ENCODE peak calls at places on chromosomes 2 and 18, in seven cellular contexts. K, Y, B, U, G, D and N are unnamed samples.

GRCh38 chr2:99915108-99915675 is 227.2 kb downstream of the AFF3 start:
- DNase-seq in K (no peak), Y (no peak), B (no peak), U (no peak), G (no peak), D (no peak), N (no peak)

GRCh38 chr2:174438146-174438886 is 42.8 kb downstream of the SCRN3 start:
- DNase-seq in K (no peak), Y (no peak), B (peak), U (no peak), G (no peak), D (no peak), N (no peak)

GRCh38 chr18:11175266-11175947 is 26.0 kb upstream of the PIEZO2 start:
- DNase-seq in K (no peak), Y (no peak), B (no peak), U (peak), G (peak), D (no peak), N (no peak)

GRCh38 chr2:178237488-178238143 is 43.3 kb downstream of the OSBPL6 start:
- DNase-seq in K (no peak), Y (no peak), B (no peak), U (no peak), G (peak), D (no peak), N (no peak)

GRCh38 chr2:127624321-127625145 is 21.4 kb upstream of the GPR17 start:
- DNase-seq in K (no peak), Y (no peak), B (no peak), U (no peak), G (no peak), D (no peak), N (no peak)

GRCh38 chr2:119860924-119861323 is 101.2 kb downstream of the PTPN4 start:
- DNase-seq in K (no peak), Y (no peak), B (no peak), U (no peak), G (no peak), D (no peak), N (no peak)

GRCh38 chr18:26621161-26622026 is 73.0 kb upstream of the KCTD1 start:
- DNase-seq in K (peak), Y (peak), B (peak), U (peak), G (peak), D (peak), N (peak)

GRCh38 chr2:5673861-5674240 is 18.3 kb upstream of the SOX11 start:
- DNase-seq in K (no peak), Y (no peak), B (no peak), U (peak), G (peak), D (peak), N (no peak)

GRCh38 chr2:32772623-32773221 is 144.9 kb downstream of the TTC27 start:
- DNase-seq in K (no peak), Y (peak), B (peak), U (peak), G (peak), D (peak), N (peak)

GRCh38 chr2:174049895-174050294 is 84.7 kb upstream of the SP3 start:
- DNase-seq in K (no peak), Y (no peak), B (no peak), U (no peak), G (no peak), D (no peak), N (no peak)

GRCh38 chr2:239374896-239375277 is 25.9 kb downstream of the HDAC4 start:
- DNase-seq in K (no peak), Y (no peak), B (no peak), U (no peak), G (no peak), D (no peak), N (no peak)

GRCh38 chr2:121804340-121804739 is 48.9 kb downstream of the TSN start:
- DNase-seq in K (no peak), Y (no peak), B (no peak), U (no peak), G (peak), D (peak), N (peak)

GRCh38 chr2:204860249-204860648 is 315.0 kb downstream of the PARD3B start:
- DNase-seq in K (no peak), Y (no peak), B (no peak), U (no peak), G (no peak), D (no peak), N (no peak)

GRCh38 chr2:172046080-172046678 is 39.1 kb upstream of the DLX1 start:
- DNase-seq in K (no peak), Y (no peak), B (no peak), U (peak), G (no peak), D (no peak), N (no peak)

GRCh38 chr2:38113999-38114708 is 38.2 kb upstream of the CYP1B1 start:
- DNase-seq in K (no peak), Y (no peak), B (no peak), U (no peak), G (peak), D (no peak), N (no peak)

GRCh38 chr2:96154506-96155380 is 9.5 kb upstream of the DUSP2 start:
- DNase-seq in K (no peak), Y (no peak), B (no peak), U (no peak), G (no peak), D (no peak), N (no peak)

GRCh38 chr18:45412577-45412976 is 202.7 kb upstream of the SLC14A2 start:
- DNase-seq in K (no peak), Y (no peak), B (no peak), U (no peak), G (no peak), D (no peak), N (no peak)

GRCh38 chr18:5107990-5108389 is 89.1 kb downstream of the AKAIN1 start:
- DNase-seq in K (no peak), Y (no peak), B (no peak), U (no peak), G (no peak), D (peak), N (no peak)

GRCh38 chr2:64017811-64018714 is 1.2 kb downstream of the VPS54 start:
- DNase-seq in K (no peak), Y (peak), B (no peak), U (peak), G (no peak), D (peak), N (peak)

GRCh38 chr2:177165103-177165583 is 47.5 kb upstream of the HNRNPA3 start:
- DNase-seq in K (no peak), Y (peak), B (peak), U (peak), G (peak), D (no peak), N (peak)

GRCh38 chr2:145494441-145494840 is 974.5 kb upstream of the ZEB2 start:
- DNase-seq in K (no peak), Y (no peak), B (no peak), U (no peak), G (no peak), D (no peak), N (no peak)

GRCh38 chr2:38515155-38516074 is 87.3 kb downstream of the HNRNPLL start:
- DNase-seq in K (peak), Y (no peak), B (peak), U (no peak), G (peak), D (no peak), N (peak)

GRCh38 chr2:127901339-127902072 is 15.8 kb upstream of the AMMECR1L start:
- DNase-seq in K (no peak), Y (no peak), B (peak), U (no peak), G (peak), D (no peak), N (no peak)

GRCh38 chr2:3202926-3203325 is 174.7 kb downstream of the EIPR1 start:
- DNase-seq in K (no peak), Y (no peak), B (no peak), U (no peak), G (no peak), D (no peak), N (no peak)

GRCh38 chr2:1553671-1554295 is 140.5 kb downstream of the TPO start:
- DNase-seq in K (no peak), Y (no peak), B (no peak), U (peak), G (peak), D (no peak), N (no peak)

GRCh38 chr2:73822991-73823390 is 5.8 kb upstream of the STAMBP start:
- DNase-seq in K (no peak), Y (no peak), B (no peak), U (no peak), G (no peak), D (no peak), N (no peak)

GRCh38 chr18:60022671-60023276 is 123.0 kb downstream of the PMAIP1 start:
- DNase-seq in K (no peak), Y (no peak), B (no peak), U (peak), G (no peak), D (no peak), N (no peak)

GRCh38 chr18:449374-449773 is 51.1 kb downstream of the COLEC12 start:
- DNase-seq in K (peak), Y (no peak), B (no peak), U (no peak), G (no peak), D (peak), N (peak)

GRCh38 chr18:49020621-49021021 is 69.9 kb upstream of the SMAD7 start:
- DNase-seq in K (peak), Y (no peak), B (no peak), U (peak), G (peak), D (no peak), N (no peak)

GRCh38 chr18:35344736-35345459 is 678 bp upstream of the ZNF24 start:
- DNase-seq in K (no peak), Y (no peak), B (no peak), U (peak), G (no peak), D (no peak), N (no peak)

GRCh38 chr2:236163483-236164200 is 4.5 kb downstream of the GBX2 start:
- DNase-seq in K (no peak), Y (no peak), B (no peak), U (no peak), G (no peak), D (no peak), N (no peak)

GRCh38 chr2:75465317-75465998 is 95.3 kb downstream of the EVA1A start:
- DNase-seq in K (no peak), Y (no peak), B (no peak), U (peak), G (peak), D (peak), N (no peak)

GRCh38 chr2:26682155-26682554 is 10.4 kb upstream of the KCNK3 start:
- DNase-seq in K (no peak), Y (no peak), B (no peak), U (peak), G (no peak), D (peak), N (no peak)

GRCh38 chr2:170929686-170930050 is 615 bp downstream of the GORASP2 start:
- DNase-seq in K (peak), Y (peak), B (no peak), U (peak), G (peak), D (peak), N (peak)

GRCh38 chr18:59927246-59927825 is 27.5 kb downstream of the PMAIP1 start:
- DNase-seq in K (no peak), Y (peak), B (no peak), U (no peak), G (no peak), D (no peak), N (no peak)

GRCh38 chr18:77127769-77128671 is 4.6 kb downstream of the MBP start:
- DNase-seq in K (no peak), Y (peak), B (peak), U (peak), G (peak), D (no peak), N (no peak)

GRCh38 chr2:168208652-168209051 is 38.7 kb downstream of the STK39 start:
- DNase-seq in K (no peak), Y (no peak), B (no peak), U (no peak), G (peak), D (no peak), N (no peak)

DNA sequence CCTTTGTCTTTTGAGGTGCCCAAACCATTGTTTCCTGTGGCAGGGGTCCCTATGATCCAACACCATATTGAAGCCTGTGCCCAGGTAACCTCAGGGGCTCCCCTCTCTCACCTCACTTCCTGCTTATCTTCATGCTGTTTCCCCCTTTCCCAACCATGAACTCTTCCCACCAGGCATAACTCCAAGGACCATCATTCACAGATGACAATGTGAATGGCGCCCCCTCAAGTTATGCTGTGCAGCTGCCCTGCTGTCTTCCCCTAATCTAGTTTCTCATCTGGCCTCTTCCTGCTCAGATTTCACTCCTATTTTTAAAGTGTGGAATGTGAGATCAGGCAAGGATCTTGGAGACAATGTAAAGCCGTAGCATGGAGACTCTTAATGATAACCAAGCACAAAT is 1.4 kb downstream of the GMPPA start:
- DNase-seq in K (no peak), Y (no peak), B (no peak), U (peak), G (no peak), D (no peak), N (peak)
- H3K27ac ChIP-seq in K (no peak), Y (no peak), B (no peak), U (no peak), G (no peak), D (no peak), N (no peak)

GRCh38 chr18:21264651-21265050 is 22.6 kb downstream of the GREB1L start:
- DNase-seq in K (no peak), Y (peak), B (no peak), U (no peak), G (no peak), D (peak), N (no peak)

GRCh38 chr18:21267370-21267769 is 25.3 kb downstream of the GREB1L start:
- DNase-seq in K (no peak), Y (peak), B (no peak), U (no peak), G (no peak), D (no peak), N (peak)

GRCh38 chr18:21262979-21263378 is 20.9 kb downstream of the GREB1L start:
- DNase-seq in K (no peak), Y (no peak), B (no peak), U (no peak), G (no peak), D (no peak), N (no peak)

GRCh38 chr18:21269349-21269748 is 27.3 kb downstream of the GREB1L start:
- DNase-seq in K (no peak), Y (no peak), B (no peak), U (no peak), G (no peak), D (no peak), N (no peak)

DNA sequence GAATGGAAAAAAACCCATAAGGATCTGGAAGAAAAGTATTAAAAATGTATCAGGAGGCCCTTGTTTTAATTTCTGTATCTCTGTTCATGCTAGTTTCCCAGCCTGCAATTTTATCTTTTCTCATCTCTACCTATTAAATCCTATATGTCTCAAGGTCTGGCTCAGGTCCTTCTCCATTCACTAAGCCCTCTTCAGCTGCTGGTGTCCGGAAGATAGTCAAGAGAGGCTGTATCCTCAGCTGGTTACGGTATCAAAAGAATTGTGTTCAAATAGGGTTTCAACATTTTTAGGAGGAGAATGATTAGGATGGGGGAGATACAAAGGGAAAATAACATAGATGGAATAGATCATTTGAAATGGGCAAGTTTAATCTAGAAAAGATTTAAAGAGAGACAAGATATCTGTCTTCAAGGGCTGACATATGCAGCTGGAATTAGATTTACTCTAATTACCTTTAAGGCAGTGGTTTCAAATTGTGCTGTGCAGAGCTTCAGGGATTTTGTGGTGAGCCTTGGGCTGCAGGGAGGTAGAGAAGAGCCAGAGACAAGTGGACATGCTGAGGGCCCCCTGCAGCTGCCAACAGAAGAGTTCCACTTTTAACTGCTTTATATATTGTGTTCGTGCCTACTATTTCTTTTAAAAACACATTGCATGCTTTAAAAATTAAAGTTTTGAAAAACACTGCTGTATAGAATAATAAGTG is 24.1 kb downstream of the GREB1L start:
- DNase-seq in K (no peak), Y (no peak), B (no peak), U (no peak), G (no peak), D (no peak), N (no peak)
- H3K27ac ChIP-seq in K (no peak), Y (no peak), B (no peak), U (no peak), G (no peak), D (no peak), N (no peak)

DNA sequence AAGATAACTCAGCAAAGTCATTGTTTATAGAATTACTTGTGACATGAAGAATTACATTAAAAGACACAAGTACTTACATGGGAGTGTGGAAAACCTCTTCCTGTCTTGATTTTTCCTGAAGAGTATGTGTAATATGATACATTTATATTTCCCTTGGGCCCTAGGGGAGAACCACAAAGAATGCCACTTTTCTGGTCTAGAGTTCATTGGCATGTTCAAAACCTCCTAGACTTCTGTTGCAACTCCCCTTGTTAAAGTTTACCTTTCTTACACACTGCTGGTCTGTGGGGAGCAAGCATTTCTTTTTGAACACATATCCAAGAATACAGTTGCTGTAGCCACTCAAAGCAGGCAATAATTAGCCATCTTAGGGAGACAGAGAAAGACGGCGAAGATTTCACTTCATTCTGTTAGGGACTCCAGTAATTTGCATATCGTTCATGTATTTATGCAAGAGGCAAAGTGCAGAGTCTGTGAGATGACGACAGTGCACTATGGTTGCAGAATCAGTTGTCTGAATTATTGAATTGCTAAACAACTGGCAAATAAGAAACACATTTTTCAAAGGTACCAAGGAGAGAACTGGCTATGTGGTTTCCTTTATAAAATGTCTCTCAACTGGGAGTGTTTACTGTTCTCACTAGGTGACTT is 103.4 kb downstream of the NOL4 start:
- DNase-seq in K (no peak), Y (peak), B (no peak), U (peak), G (peak), D (no peak), N (peak)
- H3K27ac ChIP-seq in K (no peak), Y (no peak), B (no peak), U (peak), G (no peak), D (no peak), N (no peak)

GRCh38 chr18:22229456-22230124 is 60.2 kb downstream of the GATA6 start:
- DNase-seq in K (no peak), Y (no peak), B (no peak), U (no peak), G (no peak), D (no peak), N (no peak)

GRCh38 chr18:22233271-22233670 is 63.9 kb downstream of the GATA6 start:
- DNase-seq in K (peak), Y (peak), B (no peak), U (no peak), G (no peak), D (no peak), N (no peak)

GRCh38 chr18:22228930-22229329 is 59.5 kb downstream of the GATA6 start:
- DNase-seq in K (no peak), Y (no peak), B (no peak), U (no peak), G (peak), D (no peak), N (no peak)

GRCh38 chr18:22226801-22227200 is 57.4 kb downstream of the GATA6 start:
- DNase-seq in K (no peak), Y (no peak), B (no peak), U (no peak), G (peak), D (no peak), N (no peak)

GRCh38 chr18:22230403-22231042 is 61.1 kb downstream of the GATA6 start:
- DNase-seq in K (no peak), Y (no peak), B (no peak), U (peak), G (peak), D (no peak), N (no peak)
- H3K27ac ChIP-seq in K (no peak), Y (no peak), B (no peak), U (no peak), G (peak), D (no peak), N (no peak)

GRCh38 chr2:234949762-234950434 is 1.9 kb upstream of the SH3BP4 start:
- DNase-seq in K (no peak), Y (no peak), B (no peak), U (peak), G (peak), D (no peak), N (peak)
- H3K27ac ChIP-seq in K (peak), Y (peak), B (no peak), U (peak), G (peak), D (no peak), N (no peak)

GRCh38 chr2:6945821-6946220 is 28.6 kb downstream of the RNF144A start:
- DNase-seq in K (no peak), Y (no peak), B (no peak), U (peak), G (no peak), D (no peak), N (no peak)
- H3K27ac ChIP-seq in K (no peak), Y (no peak), B (peak), U (no peak), G (no peak), D (no peak), N (no peak)

GRCh38 chr2:28648671-28649395 is 102.8 kb upstream of the PPP1CB start:
- DNase-seq in K (no peak), Y (no peak), B (no peak), U (no peak), G (no peak), D (no peak), N (peak)
- H3K27ac ChIP-seq in K (no peak), Y (no peak), B (peak), U (no peak), G (no peak), D (no peak), N (peak)